ENCODE peak calls at places on chromosomes 6 and 20, in four cellular contexts. B is EL, A is brain microvascular endothelial cell, X is B cell. R is an unnamed sample.

GRCh38 chr20:17916365-17916996 is 52.1 kb downstream of the SNX5 start:
- DNase-seq in B (no peak), A (no peak), X (no peak), R (no peak)

GRCh38 chr6:147868493-147869222 is 360.2 kb downstream of the SAMD5 start:
- DNase-seq in B (peak), A (no peak), X (no peak), R (no peak)

GRCh38 chr6:125549202-125549884 is 200.1 kb upstream of the HEY2 start:
- DNase-seq in B (no peak), A (no peak), X (no peak), R (no peak)

GRCh38 chr6:24980507-24981384 is 45.0 kb upstream of the RIPOR2 start:
- DNase-seq in B (peak), A (no peak), X (no peak), R (no peak)

GRCh38 chr20:36847009-36847709 is 28.8 kb upstream of the TLDC2 start:
- DNase-seq in B (peak), A (peak), X (no peak), R (no peak)

GRCh38 chr6:44386929-44387345 is 569 bp upstream of the CDC5L start:
- DNase-seq in B (peak), A (peak), X (no peak), R (no peak)

GRCh38 chr6:1015819-1016218 is 296.1 kb upstream of the FOXQ1 start:
- DNase-seq in B (peak), A (no peak), X (no peak), R (no peak)

GRCh38 chr6:125154184-125155135 is 887 bp downstream of the TPD52L1 start:
- DNase-seq in B (peak), A (no peak), X (peak), R (no peak)

GRCh38 chr6:39865011-39865888 is 69.0 kb downstream of the MOCS1 start:
- DNase-seq in B (peak), A (peak), X (peak), R (peak)

GRCh38 chr6:114432380-114432779 is 89.6 kb upstream of the HS3ST5 start:
- DNase-seq in B (no peak), A (no peak), X (no peak), R (no peak)

GRCh38 chr6:113856571-113857564 is at the start of gene MARCKS:
- DNase-seq in B (peak), A (peak), X (peak), R (peak)

GRCh38 chr6:136382676-136383075 is 93.0 kb upstream of the BCLAF1 start:
- DNase-seq in B (no peak), A (no peak), X (no peak), R (no peak)

GRCh38 chr20:5356921-5357320 is 40.2 kb upstream of the PROKR2 start:
- DNase-seq in B (no peak), A (no peak), X (no peak), R (no peak)

GRCh38 chr20:18252597-18253451 is 35.5 kb upstream of the ZNF133 start:
- DNase-seq in B (no peak), A (no peak), X (no peak), R (no peak)

GRCh38 chr6:18308070-18308735 is 43.9 kb upstream of the DEK start:
- DNase-seq in B (peak), A (no peak), X (no peak), R (no peak)

GRCh38 chr6:93751969-93752368 is 332.6 kb upstream of the EPHA7 start:
- DNase-seq in B (no peak), A (peak), X (no peak), R (no peak)

GRCh38 chr6:75689576-75689975 is 59.5 kb upstream of the MYO6 start:
- DNase-seq in B (no peak), A (no peak), X (no peak), R (no peak)

GRCh38 chr6:112665114-112665513 is 318.0 kb downstream of the RFPL4B start:
- DNase-seq in B (peak), A (peak), X (no peak), R (no peak)

GRCh38 chr6:155509743-155510475 is 54.3 kb upstream of the NOX3 start:
- DNase-seq in B (no peak), A (no peak), X (no peak), R (no peak)